ENCODE peak calls at places on chromosomes 1 and 21, in six cellular contexts. S, X, B, L, W and Q are unnamed samples.

GRCh38 chr1:226473325-226473724 is 65.4 kb upstream of the PARP1 start:
- DNase-seq in W (no peak), X (no peak), L (no peak), B (no peak), S (no peak), Q (no peak)

GRCh38 chr1:198244772-198245171 is 88.0 kb downstream of the NEK7 start:
- DNase-seq in W (no peak), X (no peak), S (no peak), L (no peak), B (no peak), Q (no peak)

GRCh38 chr1:206729507-206729906 is 41.1 kb upstream of the IL19 start:
- DNase-seq in W (no peak), B (no peak), S (peak), L (no peak), X (no peak), Q (no peak)

GRCh38 chr1:2233468-2233867 is 5.3 kb downstream of the SKI start:
- DNase-seq in B (no peak), L (no peak), W (no peak), S (no peak), X (no peak), Q (no peak)

GRCh38 chr1:32770221-32770731 is 46.9 kb downstream of the YARS1 start:
- DNase-seq in B (no peak), S (no peak), X (no peak), W (no peak), L (no peak), Q (no peak)

GRCh38 chr21:42193131-42193671 is 25.7 kb upstream of the ABCG1 start:
- DNase-seq in L (no peak), B (no peak), W (no peak), X (no peak), S (no peak), Q (no peak)

GRCh38 chr1:173050865-173051264 is at the start of gene TNFSF18:
- DNase-seq in X (no peak), W (no peak), S (no peak), B (no peak), L (no peak), Q (no peak)

GRCh38 chr1:3907031-3907534 is 7.0 kb upstream of the C1orf174 start:
- DNase-seq in B (no peak), X (no peak), L (no peak), S (no peak), W (no peak), Q (no peak)

GRCh38 chr1:215045647-215046308 is 36.8 kb upstream of the KCNK2 start:
- DNase-seq in S (no peak), B (no peak), X (no peak), L (no peak), W (no peak), Q (no peak)

GRCh38 chr21:45987121-45987711 is 5.6 kb downstream of the COL6A1 start:
- DNase-seq in B (no peak), S (no peak), W (no peak), L (no peak), X (no peak), Q (no peak)

GRCh38 chr1:175267716-175268416 is 75.3 kb upstream of the KIAA0040 start:
- DNase-seq in B (peak), S (no peak), W (no peak), L (no peak), X (no peak), Q (no peak)

DNA sequence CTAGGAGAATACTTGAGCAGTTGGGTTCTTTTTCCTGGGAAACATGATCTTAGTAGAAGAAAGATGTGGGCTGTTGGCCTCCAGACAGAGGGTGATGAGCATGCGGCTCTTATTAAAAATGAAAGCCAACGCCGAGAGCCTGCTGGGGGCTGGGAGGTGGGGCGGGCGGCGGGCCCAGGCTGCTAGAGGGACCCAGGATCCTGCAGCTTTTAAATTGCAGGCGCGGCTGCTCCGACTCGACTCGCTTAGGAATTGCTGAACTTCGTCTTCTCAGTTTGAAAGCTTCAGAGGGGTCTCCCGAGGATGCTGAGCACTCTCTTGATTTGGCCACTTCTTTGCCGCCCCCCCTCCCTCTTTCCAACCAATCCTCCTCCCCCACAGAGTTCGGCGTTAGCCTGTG is 1.2 kb downstream of the AGPAT3 start:
- DNase-seq in W (peak), L (no peak), S (no peak), X (no peak), B (peak), Q (peak)
- TF ChIP-seq POLR2AphosphoS5 in W (no peak), L (no peak), S (no peak), X (no peak), B (no peak), Q (no peak)

DNA sequence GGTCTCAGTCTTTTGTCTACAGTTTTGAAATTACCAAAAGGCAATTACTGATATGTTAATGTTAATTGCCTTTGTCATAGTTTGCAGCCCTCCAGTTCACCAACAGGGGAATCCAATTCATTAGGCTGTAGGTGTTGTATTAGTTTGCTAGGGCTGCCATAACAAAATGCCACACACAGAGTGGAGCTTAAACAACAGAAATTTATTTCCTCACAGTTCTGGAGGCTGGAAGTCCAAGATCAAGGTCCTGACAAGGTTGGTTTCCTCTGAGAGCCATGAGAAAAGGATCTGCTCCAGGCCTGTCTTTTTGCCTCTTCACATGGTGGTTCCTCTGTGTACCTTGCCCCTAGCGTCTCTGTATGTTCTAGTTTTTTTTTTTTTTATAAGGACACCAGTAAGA is 1.3 kb downstream of the RTCA start:
- DNase-seq in W (no peak), B (no peak), X (no peak), L (no peak), S (no peak), Q (no peak)
- TF ChIP-seq POLR2A in W (no peak), B (no peak), X (no peak), L (no peak), S (no peak), Q (no peak)

GRCh38 chr1:8903908-8904650 is 25.6 kb upstream of the ENO1 start:
- DNase-seq in S (peak), L (peak), X (no peak), B (peak), W (no peak), Q (no peak)
- TF ChIP-seq POLR2AphosphoS5 in S (no peak), L (peak), X (no peak), B (no peak), W (no peak), Q (no peak)

DNA sequence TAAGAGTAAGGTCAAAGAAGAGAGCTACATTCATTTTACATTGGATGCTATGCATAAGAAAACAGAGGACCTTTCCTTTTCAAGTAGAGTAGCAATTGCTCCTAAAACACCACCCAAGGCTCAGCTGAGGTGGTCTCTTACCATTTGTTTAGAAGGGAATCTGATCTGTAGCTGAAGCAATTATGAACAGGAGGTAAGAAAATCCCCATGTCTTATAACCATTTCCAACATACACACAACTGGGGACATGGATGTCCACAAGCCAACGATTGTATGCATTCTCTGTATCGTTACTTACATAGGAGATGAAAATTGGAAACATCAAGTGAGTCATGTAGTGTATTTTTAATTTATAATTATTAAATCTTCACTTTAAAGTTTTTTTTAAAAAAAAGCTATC is 132.0 kb downstream of the AKT3 start:
- DNase-seq in W (no peak), X (no peak), L (no peak), B (no peak), S (no peak), Q (no peak)
- TF ChIP-seq POLR2A in W (no peak), X (no peak), L (no peak), B (no peak), S (no peak), Q (no peak)

GRCh38 chr1:64769482-64769881 is 24.6 kb downstream of the RAVER2 start:
- DNase-seq in X (no peak), B (no peak), L (no peak), S (no peak), W (no peak), Q (no peak)
- TF ChIP-seq POLR2AphosphoS5 in X (no peak), B (no peak), L (no peak), S (no peak), W (no peak), Q (no peak)

DNA sequence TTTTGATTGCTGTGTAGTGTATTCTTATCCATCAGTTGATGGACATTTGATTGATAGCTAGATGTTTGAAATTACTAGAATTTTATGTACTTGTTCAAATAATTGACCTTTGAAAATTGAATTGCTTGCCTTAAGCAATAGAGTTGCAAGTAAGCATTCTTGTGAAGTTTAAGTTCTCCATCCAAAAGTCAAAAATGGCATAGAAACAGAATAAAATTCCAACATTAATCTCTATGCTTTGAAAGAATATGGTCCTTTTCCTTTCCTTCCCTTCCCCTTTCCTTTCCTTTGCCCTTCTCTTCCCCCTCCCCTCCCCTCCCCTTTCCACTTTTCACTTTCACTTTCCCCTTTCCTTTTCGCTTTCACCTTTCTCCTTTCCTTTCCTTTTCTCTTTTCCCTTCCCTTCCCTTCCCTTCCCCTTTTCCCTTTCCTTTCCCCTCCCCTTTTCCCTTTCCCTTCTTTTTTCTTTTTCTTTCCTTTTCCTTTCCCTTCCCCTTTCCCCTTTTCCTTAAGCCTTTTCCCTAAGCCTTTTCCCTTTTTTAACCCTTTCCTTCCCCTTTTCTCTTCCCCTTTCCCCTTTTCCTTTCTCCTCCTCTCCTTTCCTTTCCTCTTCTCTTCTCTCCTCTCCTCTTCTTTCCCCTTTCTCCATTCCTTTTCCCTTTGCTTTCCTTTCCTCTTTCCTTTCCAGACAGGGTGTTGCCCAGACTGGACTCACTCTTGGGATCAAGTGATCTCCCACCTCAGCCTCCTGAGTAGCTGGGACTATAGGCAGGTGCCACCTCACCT is 67.4 kb downstream of the SASS6 start:
- DNase-seq in L (no peak), X (no peak), B (no peak), W (no peak), S (no peak), Q (no peak)
- TF ChIP-seq POLR2A in L (no peak), X (no peak), B (no peak), W (no peak), S (no peak), Q (no peak)

DNA sequence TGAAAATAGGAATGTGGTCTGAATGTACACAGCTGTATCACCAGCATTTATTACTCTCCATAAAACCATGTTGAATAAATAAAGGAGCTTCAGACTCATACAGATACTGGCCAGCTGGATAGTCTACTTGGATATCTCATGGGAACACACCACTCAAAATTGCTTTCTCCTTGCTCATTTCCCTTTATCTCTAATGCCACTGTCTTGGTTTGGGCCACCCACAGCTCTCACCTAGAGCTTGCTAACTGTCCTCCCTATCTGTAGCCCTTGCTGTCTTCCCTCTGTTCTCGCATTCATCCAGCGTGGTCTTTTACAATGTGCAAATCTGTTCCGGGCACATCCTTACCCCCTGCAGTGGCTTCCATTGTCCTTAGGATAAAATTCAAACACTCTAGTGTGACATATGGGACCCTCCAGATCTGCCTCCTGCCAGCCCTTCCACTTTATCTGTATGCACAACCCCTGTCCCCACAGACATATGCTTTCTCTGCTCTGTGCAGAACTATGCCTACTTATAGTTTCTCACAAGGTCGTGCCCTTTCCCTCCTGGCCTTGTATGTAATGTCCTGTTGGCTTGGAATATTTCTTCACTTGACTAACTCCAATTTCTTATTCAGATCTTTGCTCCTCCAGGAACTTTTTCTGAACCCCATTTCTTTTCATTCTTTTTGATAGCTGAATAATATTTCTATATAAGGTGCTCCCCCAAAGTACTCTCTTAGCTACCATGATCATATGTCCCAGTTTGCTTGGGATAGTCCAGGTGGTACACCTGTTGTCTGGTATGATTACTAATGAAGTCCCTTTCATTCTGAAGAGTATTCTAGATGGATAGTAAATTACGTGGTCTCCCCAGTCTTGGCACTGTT is 2.9 kb downstream of the FLVCR1 start:
- DNase-seq in W (no peak), L (no peak), B (no peak), S (no peak), X (no peak), Q (no peak)
- TF ChIP-seq POLR2AphosphoS5 in W (no peak), L (no peak), B (no peak), S (no peak), X (no peak), Q (no peak)

DNA sequence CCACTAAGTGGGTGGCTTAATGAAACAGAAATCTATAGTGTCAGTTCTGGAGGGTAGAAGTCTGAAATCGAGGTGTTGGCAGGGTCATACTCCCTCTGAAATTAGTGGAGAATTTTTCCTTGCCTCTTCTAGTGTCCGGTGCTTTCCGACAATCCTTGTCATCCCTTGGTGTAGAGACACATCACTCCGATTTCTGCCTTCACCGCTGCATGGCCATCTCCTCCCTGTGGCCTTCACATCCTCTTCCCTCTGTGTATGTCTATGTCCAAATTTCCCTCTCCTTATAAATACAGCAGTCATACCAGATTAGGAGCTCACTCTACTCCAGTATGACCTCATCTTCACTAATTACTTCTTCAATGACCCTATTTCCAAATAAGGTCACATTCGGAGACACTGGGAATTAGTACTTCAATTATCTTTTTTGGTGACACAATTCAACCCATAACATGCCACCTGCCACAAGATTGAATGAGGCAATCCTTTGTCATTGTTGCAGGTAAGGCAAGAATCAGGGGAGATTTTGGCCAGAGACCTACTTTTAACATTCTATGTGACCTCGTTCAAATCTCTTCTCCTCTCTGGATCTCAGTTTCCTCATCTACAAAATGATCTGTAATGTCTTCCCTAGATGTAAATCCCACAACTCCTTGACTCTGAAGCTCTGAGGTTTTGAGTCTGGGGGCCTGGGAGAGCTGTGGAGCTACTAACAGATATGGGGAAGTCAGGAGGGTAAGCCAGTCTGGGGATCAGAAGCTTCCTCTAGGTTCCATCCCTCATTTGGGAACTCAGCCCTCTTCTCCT is 16.1 kb downstream of the NAV1 start:
- DNase-seq in S (no peak), X (no peak), W (no peak), B (no peak), L (no peak), Q (no peak)
- TF ChIP-seq POLR2A in S (no peak), X (no peak), W (no peak), B (no peak), L (no peak), Q (no peak)